ENCODE peak calls at places on chromosomes 1 and 21, in seven cellular contexts. One of them, this sample, is unnamed.

GRCh38 chr1:190205713-190206112 is 272.0 kb downstream of the BRINP3 start:
- DNase-seq in kidney tubule cell: no peak
- DNase-seq in HFFc6: no peak
- DNase-seq in stimulated activated CD4-positive, alpha-beta T cell treated with anti-CD3 and anti-CD28 coated beads, Interleukin-1b, Interleukin-23, amount 100 ng/mL, for 4 hours: no peak
- DNase-seq in OCI-LY7: no peak
- DNase-seq in AG20443: no peak
- DNase-seq in adipocyte: peak
- DNase-seq in this sample: peak

GRCh38 chr1:101174722-101175121 is 62.1 kb upstream of the S1PR1 start:
- DNase-seq in kidney tubule cell: peak
- DNase-seq in HFFc6: peak
- DNase-seq in stimulated activated CD4-positive, alpha-beta T cell treated with anti-CD3 and anti-CD28 coated beads, Interleukin-1b, Interleukin-23, amount 100 ng/mL, for 4 hours: no peak
- DNase-seq in OCI-LY7: no peak
- DNase-seq in AG20443: peak
- DNase-seq in adipocyte: peak
- DNase-seq in this sample: peak

GRCh38 chr1:110606784-110607662 is 865 bp upstream of the KCNA2 start:
- DNase-seq in kidney tubule cell: no peak
- DNase-seq in HFFc6: no peak
- DNase-seq in stimulated activated CD4-positive, alpha-beta T cell treated with anti-CD3 and anti-CD28 coated beads, Interleukin-1b, Interleukin-23, amount 100 ng/mL, for 4 hours: no peak
- DNase-seq in OCI-LY7: no peak
- DNase-seq in AG20443: peak
- DNase-seq in adipocyte: peak
- DNase-seq in this sample: no peak

GRCh38 chr1:222529916-222530315 is 18.0 kb downstream of the HHIPL2 start:
- DNase-seq in kidney tubule cell: no peak
- DNase-seq in HFFc6: no peak
- DNase-seq in stimulated activated CD4-positive, alpha-beta T cell treated with anti-CD3 and anti-CD28 coated beads, Interleukin-1b, Interleukin-23, amount 100 ng/mL, for 4 hours: no peak
- DNase-seq in OCI-LY7: no peak
- DNase-seq in AG20443: no peak
- DNase-seq in adipocyte: no peak
- DNase-seq in this sample: no peak

GRCh38 chr1:93672069-93672468 is 9.6 kb downstream of the BCAR3 start:
- DNase-seq in kidney tubule cell: peak
- DNase-seq in HFFc6: no peak
- DNase-seq in stimulated activated CD4-positive, alpha-beta T cell treated with anti-CD3 and anti-CD28 coated beads, Interleukin-1b, Interleukin-23, amount 100 ng/mL, for 4 hours: no peak
- DNase-seq in OCI-LY7: no peak
- DNase-seq in AG20443: no peak
- DNase-seq in adipocyte: peak
- DNase-seq in this sample: peak

GRCh38 chr1:204834329-204834728 is 36.3 kb upstream of the NFASC start:
- DNase-seq in kidney tubule cell: no peak
- DNase-seq in HFFc6: no peak
- DNase-seq in stimulated activated CD4-positive, alpha-beta T cell treated with anti-CD3 and anti-CD28 coated beads, Interleukin-1b, Interleukin-23, amount 100 ng/mL, for 4 hours: no peak
- DNase-seq in OCI-LY7: no peak
- DNase-seq in AG20443: no peak
- DNase-seq in adipocyte: no peak
- DNase-seq in this sample: no peak

GRCh38 chr1:210437781-210438180 is 109.1 kb downstream of the HHAT start:
- DNase-seq in kidney tubule cell: peak
- DNase-seq in HFFc6: no peak
- DNase-seq in stimulated activated CD4-positive, alpha-beta T cell treated with anti-CD3 and anti-CD28 coated beads, Interleukin-1b, Interleukin-23, amount 100 ng/mL, for 4 hours: no peak
- DNase-seq in OCI-LY7: no peak
- DNase-seq in AG20443: no peak
- DNase-seq in adipocyte: no peak
- DNase-seq in this sample: no peak

GRCh38 chr1:78121650-78122210 is 76.0 kb downstream of the GIPC2 start:
- DNase-seq in kidney tubule cell: no peak
- DNase-seq in HFFc6: no peak
- DNase-seq in stimulated activated CD4-positive, alpha-beta T cell treated with anti-CD3 and anti-CD28 coated beads, Interleukin-1b, Interleukin-23, amount 100 ng/mL, for 4 hours: no peak
- DNase-seq in OCI-LY7: no peak
- DNase-seq in AG20443: no peak
- DNase-seq in adipocyte: no peak
- DNase-seq in this sample: no peak

GRCh38 chr21:16509466-16509865 is 779.7 kb downstream of the USP25 start:
- DNase-seq in kidney tubule cell: no peak
- DNase-seq in HFFc6: peak
- DNase-seq in stimulated activated CD4-positive, alpha-beta T cell treated with anti-CD3 and anti-CD28 coated beads, Interleukin-1b, Interleukin-23, amount 100 ng/mL, for 4 hours: no peak
- DNase-seq in OCI-LY7: no peak
- DNase-seq in AG20443: peak
- DNase-seq in adipocyte: peak
- DNase-seq in this sample: no peak

GRCh38 chr1:173052681-173053196 is 2.0 kb upstream of the TNFSF18 start:
- DNase-seq in kidney tubule cell: peak
- DNase-seq in HFFc6: no peak
- DNase-seq in stimulated activated CD4-positive, alpha-beta T cell treated with anti-CD3 and anti-CD28 coated beads, Interleukin-1b, Interleukin-23, amount 100 ng/mL, for 4 hours: no peak
- DNase-seq in OCI-LY7: no peak
- DNase-seq in AG20443: no peak
- DNase-seq in adipocyte: no peak
- DNase-seq in this sample: peak

GRCh38 chr1:97053275-97053674 is 331.7 kb downstream of the PTBP2 start:
- DNase-seq in kidney tubule cell: no peak
- DNase-seq in HFFc6: no peak
- DNase-seq in stimulated activated CD4-positive, alpha-beta T cell treated with anti-CD3 and anti-CD28 coated beads, Interleukin-1b, Interleukin-23, amount 100 ng/mL, for 4 hours: no peak
- DNase-seq in OCI-LY7: no peak
- DNase-seq in AG20443: no peak
- DNase-seq in adipocyte: no peak
- DNase-seq in this sample: no peak

GRCh38 chr1:207228987-207229386 is 92.5 kb upstream of the CD55 start:
- DNase-seq in kidney tubule cell: no peak
- DNase-seq in HFFc6: no peak
- DNase-seq in stimulated activated CD4-positive, alpha-beta T cell treated with anti-CD3 and anti-CD28 coated beads, Interleukin-1b, Interleukin-23, amount 100 ng/mL, for 4 hours: no peak
- DNase-seq in OCI-LY7: no peak
- DNase-seq in AG20443: no peak
- DNase-seq in adipocyte: no peak
- DNase-seq in this sample: no peak

GRCh38 chr1:172699111-172699510 is 40.2 kb downstream of the FASLG start:
- DNase-seq in kidney tubule cell: peak
- DNase-seq in HFFc6: peak
- DNase-seq in stimulated activated CD4-positive, alpha-beta T cell treated with anti-CD3 and anti-CD28 coated beads, Interleukin-1b, Interleukin-23, amount 100 ng/mL, for 4 hours: peak
- DNase-seq in OCI-LY7: no peak
- DNase-seq in AG20443: peak
- DNase-seq in adipocyte: peak
- DNase-seq in this sample: peak

GRCh38 chr21:39601194-39601940 is 11.4 kb upstream of the B3GALT5 start:
- DNase-seq in kidney tubule cell: peak
- DNase-seq in HFFc6: no peak
- DNase-seq in stimulated activated CD4-positive, alpha-beta T cell treated with anti-CD3 and anti-CD28 coated beads, Interleukin-1b, Interleukin-23, amount 100 ng/mL, for 4 hours: no peak
- DNase-seq in OCI-LY7: no peak
- DNase-seq in AG20443: no peak
- DNase-seq in adipocyte: no peak
- DNase-seq in this sample: no peak

GRCh38 chr1:227887697-227888403 is 59.9 kb downstream of the WNT9A start:
- DNase-seq in kidney tubule cell: no peak
- DNase-seq in HFFc6: no peak
- DNase-seq in stimulated activated CD4-positive, alpha-beta T cell treated with anti-CD3 and anti-CD28 coated beads, Interleukin-1b, Interleukin-23, amount 100 ng/mL, for 4 hours: peak
- DNase-seq in OCI-LY7: no peak
- DNase-seq in AG20443: peak
- DNase-seq in adipocyte: no peak
- DNase-seq in this sample: no peak

GRCh38 chr1:121546830-121547680 is 362.3 kb downstream of the SRGAP2C start:
- DNase-seq in kidney tubule cell: no peak
- DNase-seq in HFFc6: no peak
- DNase-seq in stimulated activated CD4-positive, alpha-beta T cell treated with anti-CD3 and anti-CD28 coated beads, Interleukin-1b, Interleukin-23, amount 100 ng/mL, for 4 hours: no peak
- DNase-seq in OCI-LY7: peak
- DNase-seq in AG20443: no peak
- DNase-seq in adipocyte: no peak
- DNase-seq in this sample: peak

GRCh38 chr1:237901284-237901870 is 10.7 kb upstream of the ZP4 start:
- DNase-seq in kidney tubule cell: peak
- DNase-seq in HFFc6: peak
- DNase-seq in stimulated activated CD4-positive, alpha-beta T cell treated with anti-CD3 and anti-CD28 coated beads, Interleukin-1b, Interleukin-23, amount 100 ng/mL, for 4 hours: no peak
- DNase-seq in OCI-LY7: peak
- DNase-seq in AG20443: no peak
- DNase-seq in adipocyte: no peak
- DNase-seq in this sample: peak

GRCh38 chr1:161910516-161911077 is 113.1 kb downstream of the OLFML2B start:
- DNase-seq in kidney tubule cell: peak
- DNase-seq in HFFc6: peak
- DNase-seq in stimulated activated CD4-positive, alpha-beta T cell treated with anti-CD3 and anti-CD28 coated beads, Interleukin-1b, Interleukin-23, amount 100 ng/mL, for 4 hours: no peak
- DNase-seq in OCI-LY7: no peak
- DNase-seq in AG20443: no peak
- DNase-seq in adipocyte: peak
- DNase-seq in this sample: no peak

GRCh38 chr1:17877896-17878295 is 122.8 kb downstream of the ACTL8 start:
- DNase-seq in kidney tubule cell: no peak
- DNase-seq in HFFc6: no peak
- DNase-seq in stimulated activated CD4-positive, alpha-beta T cell treated with anti-CD3 and anti-CD28 coated beads, Interleukin-1b, Interleukin-23, amount 100 ng/mL, for 4 hours: no peak
- DNase-seq in OCI-LY7: no peak
- DNase-seq in AG20443: peak
- DNase-seq in adipocyte: peak
- DNase-seq in this sample: no peak

GRCh38 chr1:44326066-44326701 is 28.9 kb downstream of the ERI3 start:
- DNase-seq in kidney tubule cell: no peak
- DNase-seq in HFFc6: no peak
- DNase-seq in stimulated activated CD4-positive, alpha-beta T cell treated with anti-CD3 and anti-CD28 coated beads, Interleukin-1b, Interleukin-23, amount 100 ng/mL, for 4 hours: no peak
- DNase-seq in OCI-LY7: no peak
- DNase-seq in AG20443: no peak
- DNase-seq in adipocyte: peak
- DNase-seq in this sample: no peak

GRCh38 chr1:241770115-241770514 is 77.9 kb upstream of the EXO1 start:
- DNase-seq in kidney tubule cell: no peak
- DNase-seq in HFFc6: no peak
- DNase-seq in stimulated activated CD4-positive, alpha-beta T cell treated with anti-CD3 and anti-CD28 coated beads, Interleukin-1b, Interleukin-23, amount 100 ng/mL, for 4 hours: no peak
- DNase-seq in OCI-LY7: peak
- DNase-seq in AG20443: no peak
- DNase-seq in adipocyte: no peak
- DNase-seq in this sample: no peak

GRCh38 chr1:113456967-113457366 is 66.7 kb downstream of the MAGI3 start:
- DNase-seq in kidney tubule cell: peak
- DNase-seq in HFFc6: peak
- DNase-seq in stimulated activated CD4-positive, alpha-beta T cell treated with anti-CD3 and anti-CD28 coated beads, Interleukin-1b, Interleukin-23, amount 100 ng/mL, for 4 hours: no peak
- DNase-seq in OCI-LY7: no peak
- DNase-seq in AG20443: peak
- DNase-seq in adipocyte: peak
- DNase-seq in this sample: peak

GRCh38 chr1:207346562-207346912 is 25.1 kb downstream of the CD55 start:
- DNase-seq in kidney tubule cell: no peak
- DNase-seq in HFFc6: no peak
- DNase-seq in stimulated activated CD4-positive, alpha-beta T cell treated with anti-CD3 and anti-CD28 coated beads, Interleukin-1b, Interleukin-23, amount 100 ng/mL, for 4 hours: no peak
- DNase-seq in OCI-LY7: no peak
- DNase-seq in AG20443: peak
- DNase-seq in adipocyte: no peak
- DNase-seq in this sample: no peak

GRCh38 chr1:239804265-239804664 is 287.4 kb upstream of the FMN2 start:
- DNase-seq in kidney tubule cell: no peak
- DNase-seq in HFFc6: no peak
- DNase-seq in stimulated activated CD4-positive, alpha-beta T cell treated with anti-CD3 and anti-CD28 coated beads, Interleukin-1b, Interleukin-23, amount 100 ng/mL, for 4 hours: no peak
- DNase-seq in OCI-LY7: no peak
- DNase-seq in AG20443: no peak
- DNase-seq in adipocyte: no peak
- DNase-seq in this sample: no peak

GRCh38 chr1:66916320-66916719 is 8.3 kb downstream of the DNAI4 start:
- DNase-seq in kidney tubule cell: no peak
- DNase-seq in HFFc6: no peak
- DNase-seq in stimulated activated CD4-positive, alpha-beta T cell treated with anti-CD3 and anti-CD28 coated beads, Interleukin-1b, Interleukin-23, amount 100 ng/mL, for 4 hours: no peak
- DNase-seq in OCI-LY7: no peak
- DNase-seq in AG20443: peak
- DNase-seq in adipocyte: peak
- DNase-seq in this sample: no peak

GRCh38 chr1:247500725-247501348 is 35.4 kb downstream of the OR2C3 start:
- DNase-seq in kidney tubule cell: no peak
- DNase-seq in HFFc6: no peak
- DNase-seq in stimulated activated CD4-positive, alpha-beta T cell treated with anti-CD3 and anti-CD28 coated beads, Interleukin-1b, Interleukin-23, amount 100 ng/mL, for 4 hours: no peak
- DNase-seq in OCI-LY7: no peak
- DNase-seq in AG20443: no peak
- DNase-seq in adipocyte: no peak
- DNase-seq in this sample: no peak

GRCh38 chr1:44037154-44037553 is 5.9 kb upstream of the SLC6A9 start:
- DNase-seq in kidney tubule cell: no peak
- DNase-seq in HFFc6: no peak
- DNase-seq in stimulated activated CD4-positive, alpha-beta T cell treated with anti-CD3 and anti-CD28 coated beads, Interleukin-1b, Interleukin-23, amount 100 ng/mL, for 4 hours: no peak
- DNase-seq in OCI-LY7: no peak
- DNase-seq in AG20443: no peak
- DNase-seq in adipocyte: no peak
- DNase-seq in this sample: no peak